ENCODE peak calls at places on chromosomes 11 and 22, in eight cellular contexts. One of them, this sample, is unnamed.

GRCh38 chr11:120184946-120185677 is 25.7 kb upstream of the OAF start:
- DNase-seq in stomach: peak; percentile 63
- DNase-seq in activated T-cell treated with anti-CD3 and anti-CD28 coated beads, Interleukin-2, amount 50 U/mL, for 48 hours: no peak
- DNase-seq in CD4-positive, CD25-positive, alpha-beta regulatory T cell: no peak
- DNase-seq in ELR: peak; percentile 25
- DNase-seq in stimulated activated CD8-positive, alpha-beta memory T cell treated with anti-CD3 and anti-CD28 coated beads, Interleukin-12 subunit alpha, Interleukin-12 subunit beta, amount 100 ng/mL, for 4 hours: no peak
- DNase-seq in activated CD8-positive, alpha-beta memory T cell treated with anti-CD3 and anti-CD28 coated beads, Interleukin-2, amount 50 U/mL, for 4 hours: no peak
- DNase-seq in activated CD4-positive, alpha-beta T cell treated with anti-CD3 and anti-CD28 coated beads, Interleukin-2, amount 50 U/mL, for 4 hours: no peak
- DNase-seq in this sample: peak; percentile 71

GRCh38 chr11:26330255-26330654 is 1.7 kb upstream of the ANO3 start:
- DNase-seq in activated CD4-positive, alpha-beta T cell treated with anti-CD3 and anti-CD28 coated beads, Interleukin-2, amount 50 U/mL, for 4 hours: no peak
- DNase-seq in ELR: no peak
- DNase-seq in activated CD8-positive, alpha-beta memory T cell treated with anti-CD3 and anti-CD28 coated beads, Interleukin-2, amount 50 U/mL, for 4 hours: no peak
- DNase-seq in CD4-positive, CD25-positive, alpha-beta regulatory T cell: no peak
- DNase-seq in stomach: no peak
- DNase-seq in activated T-cell treated with anti-CD3 and anti-CD28 coated beads, Interleukin-2, amount 50 U/mL, for 48 hours: no peak
- DNase-seq in stimulated activated CD8-positive, alpha-beta memory T cell treated with anti-CD3 and anti-CD28 coated beads, Interleukin-12 subunit alpha, Interleukin-12 subunit beta, amount 100 ng/mL, for 4 hours: no peak
- DNase-seq in this sample: no peak

GRCh38 chr22:23523746-23524145 is 56.3 kb downstream of the IGLL1 start:
- DNase-seq in activated CD4-positive, alpha-beta T cell treated with anti-CD3 and anti-CD28 coated beads, Interleukin-2, amount 50 U/mL, for 4 hours: no peak
- DNase-seq in activated T-cell treated with anti-CD3 and anti-CD28 coated beads, Interleukin-2, amount 50 U/mL, for 48 hours: no peak
- DNase-seq in stomach: no peak
- DNase-seq in CD4-positive, CD25-positive, alpha-beta regulatory T cell: no peak
- DNase-seq in activated CD8-positive, alpha-beta memory T cell treated with anti-CD3 and anti-CD28 coated beads, Interleukin-2, amount 50 U/mL, for 4 hours: no peak
- DNase-seq in ELR: no peak
- DNase-seq in stimulated activated CD8-positive, alpha-beta memory T cell treated with anti-CD3 and anti-CD28 coated beads, Interleukin-12 subunit alpha, Interleukin-12 subunit beta, amount 100 ng/mL, for 4 hours: no peak
- DNase-seq in this sample: no peak

GRCh38 chr11:6404341-6405038 is 14.2 kb downstream of the SMPD1 start:
- DNase-seq in stimulated activated CD8-positive, alpha-beta memory T cell treated with anti-CD3 and anti-CD28 coated beads, Interleukin-12 subunit alpha, Interleukin-12 subunit beta, amount 100 ng/mL, for 4 hours: no peak
- DNase-seq in stomach: no peak
- DNase-seq in ELR: peak; percentile 56
- DNase-seq in activated T-cell treated with anti-CD3 and anti-CD28 coated beads, Interleukin-2, amount 50 U/mL, for 48 hours: no peak
- DNase-seq in activated CD4-positive, alpha-beta T cell treated with anti-CD3 and anti-CD28 coated beads, Interleukin-2, amount 50 U/mL, for 4 hours: no peak
- DNase-seq in activated CD8-positive, alpha-beta memory T cell treated with anti-CD3 and anti-CD28 coated beads, Interleukin-2, amount 50 U/mL, for 4 hours: no peak
- DNase-seq in CD4-positive, CD25-positive, alpha-beta regulatory T cell: peak; percentile 43
- DNase-seq in this sample: no peak

GRCh38 chr22:41445171-41446056 is 1.2 kb downstream of the TOB2 start:
- DNase-seq in activated CD8-positive, alpha-beta memory T cell treated with anti-CD3 and anti-CD28 coated beads, Interleukin-2, amount 50 U/mL, for 4 hours: peak; percentile 16
- DNase-seq in activated T-cell treated with anti-CD3 and anti-CD28 coated beads, Interleukin-2, amount 50 U/mL, for 48 hours: peak; percentile 58
- DNase-seq in ELR: peak; percentile 30
- DNase-seq in activated CD4-positive, alpha-beta T cell treated with anti-CD3 and anti-CD28 coated beads, Interleukin-2, amount 50 U/mL, for 4 hours: peak; percentile 17
- DNase-seq in CD4-positive, CD25-positive, alpha-beta regulatory T cell: peak; percentile 56
- DNase-seq in stimulated activated CD8-positive, alpha-beta memory T cell treated with anti-CD3 and anti-CD28 coated beads, Interleukin-12 subunit alpha, Interleukin-12 subunit beta, amount 100 ng/mL, for 4 hours: peak; percentile 13
- DNase-seq in stomach: peak; percentile 32
- DNase-seq in this sample: no peak

GRCh38 chr11:28767574-28767973 is 659.4 kb downstream of the METTL15 start:
- DNase-seq in stomach: no peak
- DNase-seq in activated T-cell treated with anti-CD3 and anti-CD28 coated beads, Interleukin-2, amount 50 U/mL, for 48 hours: no peak
- DNase-seq in stimulated activated CD8-positive, alpha-beta memory T cell treated with anti-CD3 and anti-CD28 coated beads, Interleukin-12 subunit alpha, Interleukin-12 subunit beta, amount 100 ng/mL, for 4 hours: no peak
- DNase-seq in ELR: peak; percentile 78
- DNase-seq in activated CD4-positive, alpha-beta T cell treated with anti-CD3 and anti-CD28 coated beads, Interleukin-2, amount 50 U/mL, for 4 hours: no peak
- DNase-seq in activated CD8-positive, alpha-beta memory T cell treated with anti-CD3 and anti-CD28 coated beads, Interleukin-2, amount 50 U/mL, for 4 hours: no peak
- DNase-seq in CD4-positive, CD25-positive, alpha-beta regulatory T cell: no peak
- DNase-seq in this sample: no peak

GRCh38 chr11:69377029-69377952 is 83.3 kb downstream of the MYEOV start:
- DNase-seq in ELR: no peak
- DNase-seq in stimulated activated CD8-positive, alpha-beta memory T cell treated with anti-CD3 and anti-CD28 coated beads, Interleukin-12 subunit alpha, Interleukin-12 subunit beta, amount 100 ng/mL, for 4 hours: no peak
- DNase-seq in stomach: no peak
- DNase-seq in CD4-positive, CD25-positive, alpha-beta regulatory T cell: no peak
- DNase-seq in activated T-cell treated with anti-CD3 and anti-CD28 coated beads, Interleukin-2, amount 50 U/mL, for 48 hours: no peak
- DNase-seq in activated CD8-positive, alpha-beta memory T cell treated with anti-CD3 and anti-CD28 coated beads, Interleukin-2, amount 50 U/mL, for 4 hours: peak; percentile 11
- DNase-seq in activated CD4-positive, alpha-beta T cell treated with anti-CD3 and anti-CD28 coated beads, Interleukin-2, amount 50 U/mL, for 4 hours: no peak
- DNase-seq in this sample: no peak

GRCh38 chr11:34439521-34440258 is 956 bp downstream of the CAT start:
- DNase-seq in activated T-cell treated with anti-CD3 and anti-CD28 coated beads, Interleukin-2, amount 50 U/mL, for 48 hours: no peak
- DNase-seq in CD4-positive, CD25-positive, alpha-beta regulatory T cell: no peak
- DNase-seq in ELR: no peak
- DNase-seq in activated CD8-positive, alpha-beta memory T cell treated with anti-CD3 and anti-CD28 coated beads, Interleukin-2, amount 50 U/mL, for 4 hours: no peak
- DNase-seq in activated CD4-positive, alpha-beta T cell treated with anti-CD3 and anti-CD28 coated beads, Interleukin-2, amount 50 U/mL, for 4 hours: no peak
- DNase-seq in stimulated activated CD8-positive, alpha-beta memory T cell treated with anti-CD3 and anti-CD28 coated beads, Interleukin-12 subunit alpha, Interleukin-12 subunit beta, amount 100 ng/mL, for 4 hours: no peak
- DNase-seq in stomach: no peak
- DNase-seq in this sample: no peak

GRCh38 chr11:46308632-46309419 is 31.4 kb downstream of the CREB3L1 start:
- DNase-seq in activated CD8-positive, alpha-beta memory T cell treated with anti-CD3 and anti-CD28 coated beads, Interleukin-2, amount 50 U/mL, for 4 hours: peak; percentile 70
- DNase-seq in ELR: peak; percentile 81
- DNase-seq in CD4-positive, CD25-positive, alpha-beta regulatory T cell: peak; percentile 41
- DNase-seq in stimulated activated CD8-positive, alpha-beta memory T cell treated with anti-CD3 and anti-CD28 coated beads, Interleukin-12 subunit alpha, Interleukin-12 subunit beta, amount 100 ng/mL, for 4 hours: peak; percentile 35
- DNase-seq in activated CD4-positive, alpha-beta T cell treated with anti-CD3 and anti-CD28 coated beads, Interleukin-2, amount 50 U/mL, for 4 hours: peak; percentile 63
- DNase-seq in activated T-cell treated with anti-CD3 and anti-CD28 coated beads, Interleukin-2, amount 50 U/mL, for 48 hours: peak; percentile 82
- DNase-seq in stomach: peak; percentile 79
- DNase-seq in this sample: peak; percentile 92

GRCh38 chr22:19085233-19086043 is 36.8 kb downstream of the DGCR2 start:
- DNase-seq in activated CD8-positive, alpha-beta memory T cell treated with anti-CD3 and anti-CD28 coated beads, Interleukin-2, amount 50 U/mL, for 4 hours: no peak
- DNase-seq in stomach: no peak
- DNase-seq in CD4-positive, CD25-positive, alpha-beta regulatory T cell: no peak
- DNase-seq in activated T-cell treated with anti-CD3 and anti-CD28 coated beads, Interleukin-2, amount 50 U/mL, for 48 hours: no peak
- DNase-seq in ELR: peak; percentile 52
- DNase-seq in stimulated activated CD8-positive, alpha-beta memory T cell treated with anti-CD3 and anti-CD28 coated beads, Interleukin-12 subunit alpha, Interleukin-12 subunit beta, amount 100 ng/mL, for 4 hours: no peak
- DNase-seq in activated CD4-positive, alpha-beta T cell treated with anti-CD3 and anti-CD28 coated beads, Interleukin-2, amount 50 U/mL, for 4 hours: no peak
- DNase-seq in this sample: no peak

GRCh38 chr22:17501679-17502285 is 61.5 kb upstream of the SLC25A18 start:
- DNase-seq in activated CD8-positive, alpha-beta memory T cell treated with anti-CD3 and anti-CD28 coated beads, Interleukin-2, amount 50 U/mL, for 4 hours: no peak
- DNase-seq in activated CD4-positive, alpha-beta T cell treated with anti-CD3 and anti-CD28 coated beads, Interleukin-2, amount 50 U/mL, for 4 hours: peak; percentile 3
- DNase-seq in activated T-cell treated with anti-CD3 and anti-CD28 coated beads, Interleukin-2, amount 50 U/mL, for 48 hours: no peak
- DNase-seq in stomach: no peak
- DNase-seq in CD4-positive, CD25-positive, alpha-beta regulatory T cell: peak; percentile 67
- DNase-seq in stimulated activated CD8-positive, alpha-beta memory T cell treated with anti-CD3 and anti-CD28 coated beads, Interleukin-12 subunit alpha, Interleukin-12 subunit beta, amount 100 ng/mL, for 4 hours: no peak
- DNase-seq in ELR: peak; percentile 70
- DNase-seq in this sample: no peak

GRCh38 chr11:47005441-47005840 is 68.9 kb downstream of the CSTPP1 start:
- DNase-seq in stomach: no peak
- DNase-seq in activated T-cell treated with anti-CD3 and anti-CD28 coated beads, Interleukin-2, amount 50 U/mL, for 48 hours: no peak
- DNase-seq in ELR: no peak
- DNase-seq in activated CD4-positive, alpha-beta T cell treated with anti-CD3 and anti-CD28 coated beads, Interleukin-2, amount 50 U/mL, for 4 hours: no peak
- DNase-seq in stimulated activated CD8-positive, alpha-beta memory T cell treated with anti-CD3 and anti-CD28 coated beads, Interleukin-12 subunit alpha, Interleukin-12 subunit beta, amount 100 ng/mL, for 4 hours: no peak
- DNase-seq in activated CD8-positive, alpha-beta memory T cell treated with anti-CD3 and anti-CD28 coated beads, Interleukin-2, amount 50 U/mL, for 4 hours: no peak
- DNase-seq in CD4-positive, CD25-positive, alpha-beta regulatory T cell: no peak
- DNase-seq in this sample: no peak

GRCh38 chr11:28835790-28836189 is 727.6 kb downstream of the METTL15 start:
- DNase-seq in CD4-positive, CD25-positive, alpha-beta regulatory T cell: no peak
- DNase-seq in activated CD4-positive, alpha-beta T cell treated with anti-CD3 and anti-CD28 coated beads, Interleukin-2, amount 50 U/mL, for 4 hours: no peak
- DNase-seq in activated T-cell treated with anti-CD3 and anti-CD28 coated beads, Interleukin-2, amount 50 U/mL, for 48 hours: no peak
- DNase-seq in ELR: peak; percentile 76
- DNase-seq in stimulated activated CD8-positive, alpha-beta memory T cell treated with anti-CD3 and anti-CD28 coated beads, Interleukin-12 subunit alpha, Interleukin-12 subunit beta, amount 100 ng/mL, for 4 hours: no peak
- DNase-seq in activated CD8-positive, alpha-beta memory T cell treated with anti-CD3 and anti-CD28 coated beads, Interleukin-2, amount 50 U/mL, for 4 hours: no peak
- DNase-seq in stomach: no peak
- DNase-seq in this sample: no peak

GRCh38 chr11:120215634-120216033 is 4.8 kb downstream of the OAF start:
- DNase-seq in activated CD8-positive, alpha-beta memory T cell treated with anti-CD3 and anti-CD28 coated beads, Interleukin-2, amount 50 U/mL, for 4 hours: no peak
- DNase-seq in activated CD4-positive, alpha-beta T cell treated with anti-CD3 and anti-CD28 coated beads, Interleukin-2, amount 50 U/mL, for 4 hours: no peak
- DNase-seq in CD4-positive, CD25-positive, alpha-beta regulatory T cell: no peak
- DNase-seq in activated T-cell treated with anti-CD3 and anti-CD28 coated beads, Interleukin-2, amount 50 U/mL, for 48 hours: no peak
- DNase-seq in stimulated activated CD8-positive, alpha-beta memory T cell treated with anti-CD3 and anti-CD28 coated beads, Interleukin-12 subunit alpha, Interleukin-12 subunit beta, amount 100 ng/mL, for 4 hours: no peak
- DNase-seq in stomach: peak; percentile 43
- DNase-seq in ELR: peak; percentile 83
- DNase-seq in this sample: peak; percentile 78

GRCh38 chr11:33997473-33998347 is 53.8 kb upstream of the CAPRIN1 start:
- DNase-seq in ELR: peak; percentile 33
- DNase-seq in activated CD8-positive, alpha-beta memory T cell treated with anti-CD3 and anti-CD28 coated beads, Interleukin-2, amount 50 U/mL, for 4 hours: no peak
- DNase-seq in stomach: no peak
- DNase-seq in CD4-positive, CD25-positive, alpha-beta regulatory T cell: no peak
- DNase-seq in activated T-cell treated with anti-CD3 and anti-CD28 coated beads, Interleukin-2, amount 50 U/mL, for 48 hours: no peak
- DNase-seq in activated CD4-positive, alpha-beta T cell treated with anti-CD3 and anti-CD28 coated beads, Interleukin-2, amount 50 U/mL, for 4 hours: no peak
- DNase-seq in stimulated activated CD8-positive, alpha-beta memory T cell treated with anti-CD3 and anti-CD28 coated beads, Interleukin-12 subunit alpha, Interleukin-12 subunit beta, amount 100 ng/mL, for 4 hours: no peak
- DNase-seq in this sample: peak; percentile 83

GRCh38 chr11:129190087-129190486 is 2.0 kb downstream of the ARHGAP32 start:
- DNase-seq in activated CD4-positive, alpha-beta T cell treated with anti-CD3 and anti-CD28 coated beads, Interleukin-2, amount 50 U/mL, for 4 hours: no peak
- DNase-seq in activated CD8-positive, alpha-beta memory T cell treated with anti-CD3 and anti-CD28 coated beads, Interleukin-2, amount 50 U/mL, for 4 hours: no peak
- DNase-seq in stimulated activated CD8-positive, alpha-beta memory T cell treated with anti-CD3 and anti-CD28 coated beads, Interleukin-12 subunit alpha, Interleukin-12 subunit beta, amount 100 ng/mL, for 4 hours: no peak
- DNase-seq in CD4-positive, CD25-positive, alpha-beta regulatory T cell: no peak
- DNase-seq in ELR: no peak
- DNase-seq in stomach: peak; percentile 29
- DNase-seq in activated T-cell treated with anti-CD3 and anti-CD28 coated beads, Interleukin-2, amount 50 U/mL, for 48 hours: no peak
- DNase-seq in this sample: no peak

GRCh38 chr11:2881076-2881973 is 4.2 kb downstream of the CDKN1C start:
- DNase-seq in stomach: no peak
- DNase-seq in activated CD4-positive, alpha-beta T cell treated with anti-CD3 and anti-CD28 coated beads, Interleukin-2, amount 50 U/mL, for 4 hours: no peak
- DNase-seq in activated T-cell treated with anti-CD3 and anti-CD28 coated beads, Interleukin-2, amount 50 U/mL, for 48 hours: no peak
- DNase-seq in stimulated activated CD8-positive, alpha-beta memory T cell treated with anti-CD3 and anti-CD28 coated beads, Interleukin-12 subunit alpha, Interleukin-12 subunit beta, amount 100 ng/mL, for 4 hours: no peak
- DNase-seq in CD4-positive, CD25-positive, alpha-beta regulatory T cell: no peak
- DNase-seq in ELR: no peak
- DNase-seq in activated CD8-positive, alpha-beta memory T cell treated with anti-CD3 and anti-CD28 coated beads, Interleukin-2, amount 50 U/mL, for 4 hours: no peak
- DNase-seq in this sample: no peak

GRCh38 chr22:47621253-47621652 is 858.8 kb downstream of the TBC1D22A start:
- DNase-seq in stomach: no peak
- DNase-seq in stimulated activated CD8-positive, alpha-beta memory T cell treated with anti-CD3 and anti-CD28 coated beads, Interleukin-12 subunit alpha, Interleukin-12 subunit beta, amount 100 ng/mL, for 4 hours: no peak
- DNase-seq in activated CD4-positive, alpha-beta T cell treated with anti-CD3 and anti-CD28 coated beads, Interleukin-2, amount 50 U/mL, for 4 hours: no peak
- DNase-seq in CD4-positive, CD25-positive, alpha-beta regulatory T cell: no peak
- DNase-seq in activated T-cell treated with anti-CD3 and anti-CD28 coated beads, Interleukin-2, amount 50 U/mL, for 48 hours: no peak
- DNase-seq in activated CD8-positive, alpha-beta memory T cell treated with anti-CD3 and anti-CD28 coated beads, Interleukin-2, amount 50 U/mL, for 4 hours: no peak
- DNase-seq in ELR: no peak
- DNase-seq in this sample: no peak

GRCh38 chr11:64037027-64037633 is 1.4 kb downstream of the FLRT1 start:
- DNase-seq in activated CD4-positive, alpha-beta T cell treated with anti-CD3 and anti-CD28 coated beads, Interleukin-2, amount 50 U/mL, for 4 hours: no peak
- DNase-seq in activated T-cell treated with anti-CD3 and anti-CD28 coated beads, Interleukin-2, amount 50 U/mL, for 48 hours: peak; percentile 30
- DNase-seq in stomach: no peak
- DNase-seq in stimulated activated CD8-positive, alpha-beta memory T cell treated with anti-CD3 and anti-CD28 coated beads, Interleukin-12 subunit alpha, Interleukin-12 subunit beta, amount 100 ng/mL, for 4 hours: no peak
- DNase-seq in ELR: no peak
- DNase-seq in CD4-positive, CD25-positive, alpha-beta regulatory T cell: no peak
- DNase-seq in activated CD8-positive, alpha-beta memory T cell treated with anti-CD3 and anti-CD28 coated beads, Interleukin-2, amount 50 U/mL, for 4 hours: no peak
- DNase-seq in this sample: no peak

GRCh38 chr11:134418119-134418840 is 6.2 kb upstream of the B3GAT1 start:
- DNase-seq in activated CD4-positive, alpha-beta T cell treated with anti-CD3 and anti-CD28 coated beads, Interleukin-2, amount 50 U/mL, for 4 hours: no peak
- DNase-seq in CD4-positive, CD25-positive, alpha-beta regulatory T cell: no peak
- DNase-seq in stomach: no peak
- DNase-seq in activated T-cell treated with anti-CD3 and anti-CD28 coated beads, Interleukin-2, amount 50 U/mL, for 48 hours: no peak
- DNase-seq in stimulated activated CD8-positive, alpha-beta memory T cell treated with anti-CD3 and anti-CD28 coated beads, Interleukin-12 subunit alpha, Interleukin-12 subunit beta, amount 100 ng/mL, for 4 hours: no peak
- DNase-seq in activated CD8-positive, alpha-beta memory T cell treated with anti-CD3 and anti-CD28 coated beads, Interleukin-2, amount 50 U/mL, for 4 hours: no peak
- DNase-seq in ELR: peak; percentile 4
- DNase-seq in this sample: peak; percentile 67

GRCh38 chr22:31022516-31022915 is 53.5 kb downstream of the TUG1 start:
- DNase-seq in stimulated activated CD8-positive, alpha-beta memory T cell treated with anti-CD3 and anti-CD28 coated beads, Interleukin-12 subunit alpha, Interleukin-12 subunit beta, amount 100 ng/mL, for 4 hours: no peak
- DNase-seq in activated T-cell treated with anti-CD3 and anti-CD28 coated beads, Interleukin-2, amount 50 U/mL, for 48 hours: no peak
- DNase-seq in activated CD4-positive, alpha-beta T cell treated with anti-CD3 and anti-CD28 coated beads, Interleukin-2, amount 50 U/mL, for 4 hours: no peak
- DNase-seq in ELR: no peak
- DNase-seq in stomach: no peak
- DNase-seq in activated CD8-positive, alpha-beta memory T cell treated with anti-CD3 and anti-CD28 coated beads, Interleukin-2, amount 50 U/mL, for 4 hours: no peak
- DNase-seq in CD4-positive, CD25-positive, alpha-beta regulatory T cell: no peak
- DNase-seq in this sample: no peak

GRCh38 chr11:105229257-105229656 is 89.7 kb upstream of the CARD18 start:
- DNase-seq in activated T-cell treated with anti-CD3 and anti-CD28 coated beads, Interleukin-2, amount 50 U/mL, for 48 hours: no peak
- DNase-seq in stomach: no peak
- DNase-seq in stimulated activated CD8-positive, alpha-beta memory T cell treated with anti-CD3 and anti-CD28 coated beads, Interleukin-12 subunit alpha, Interleukin-12 subunit beta, amount 100 ng/mL, for 4 hours: no peak
- DNase-seq in CD4-positive, CD25-positive, alpha-beta regulatory T cell: no peak
- DNase-seq in activated CD4-positive, alpha-beta T cell treated with anti-CD3 and anti-CD28 coated beads, Interleukin-2, amount 50 U/mL, for 4 hours: no peak
- DNase-seq in ELR: no peak
- DNase-seq in activated CD8-positive, alpha-beta memory T cell treated with anti-CD3 and anti-CD28 coated beads, Interleukin-2, amount 50 U/mL, for 4 hours: no peak
- DNase-seq in this sample: no peak

GRCh38 chr22:48753381-48753730 is 1074.3 kb downstream of the BRD1 start:
- DNase-seq in activated CD8-positive, alpha-beta memory T cell treated with anti-CD3 and anti-CD28 coated beads, Interleukin-2, amount 50 U/mL, for 4 hours: no peak
- DNase-seq in stomach: peak; percentile 5
- DNase-seq in activated CD4-positive, alpha-beta T cell treated with anti-CD3 and anti-CD28 coated beads, Interleukin-2, amount 50 U/mL, for 4 hours: no peak
- DNase-seq in CD4-positive, CD25-positive, alpha-beta regulatory T cell: no peak
- DNase-seq in stimulated activated CD8-positive, alpha-beta memory T cell treated with anti-CD3 and anti-CD28 coated beads, Interleukin-12 subunit alpha, Interleukin-12 subunit beta, amount 100 ng/mL, for 4 hours: no peak
- DNase-seq in ELR: no peak
- DNase-seq in activated T-cell treated with anti-CD3 and anti-CD28 coated beads, Interleukin-2, amount 50 U/mL, for 48 hours: no peak
- DNase-seq in this sample: peak; percentile 28

GRCh38 chr11:113521737-113522517 is 46.7 kb upstream of the DRD2 start:
- DNase-seq in activated T-cell treated with anti-CD3 and anti-CD28 coated beads, Interleukin-2, amount 50 U/mL, for 48 hours: no peak
- DNase-seq in CD4-positive, CD25-positive, alpha-beta regulatory T cell: no peak
- DNase-seq in ELR: peak; percentile 10
- DNase-seq in activated CD4-positive, alpha-beta T cell treated with anti-CD3 and anti-CD28 coated beads, Interleukin-2, amount 50 U/mL, for 4 hours: no peak
- DNase-seq in stimulated activated CD8-positive, alpha-beta memory T cell treated with anti-CD3 and anti-CD28 coated beads, Interleukin-12 subunit alpha, Interleukin-12 subunit beta, amount 100 ng/mL, for 4 hours: no peak
- DNase-seq in stomach: no peak
- DNase-seq in activated CD8-positive, alpha-beta memory T cell treated with anti-CD3 and anti-CD28 coated beads, Interleukin-2, amount 50 U/mL, for 4 hours: no peak
- DNase-seq in this sample: no peak

GRCh38 chr11:35618497-35619029 is 303 bp downstream of the FJX1 start:
- DNase-seq in activated T-cell treated with anti-CD3 and anti-CD28 coated beads, Interleukin-2, amount 50 U/mL, for 48 hours: no peak
- DNase-seq in CD4-positive, CD25-positive, alpha-beta regulatory T cell: no peak
- DNase-seq in stimulated activated CD8-positive, alpha-beta memory T cell treated with anti-CD3 and anti-CD28 coated beads, Interleukin-12 subunit alpha, Interleukin-12 subunit beta, amount 100 ng/mL, for 4 hours: no peak
- DNase-seq in activated CD8-positive, alpha-beta memory T cell treated with anti-CD3 and anti-CD28 coated beads, Interleukin-2, amount 50 U/mL, for 4 hours: no peak
- DNase-seq in stomach: no peak
- DNase-seq in ELR: peak; percentile 63
- DNase-seq in activated CD4-positive, alpha-beta T cell treated with anti-CD3 and anti-CD28 coated beads, Interleukin-2, amount 50 U/mL, for 4 hours: no peak
- DNase-seq in this sample: peak; percentile 78

GRCh38 chr11:132576706-132577105 is 955.6 kb downstream of the OPCML start:
- DNase-seq in CD4-positive, CD25-positive, alpha-beta regulatory T cell: no peak
- DNase-seq in stimulated activated CD8-positive, alpha-beta memory T cell treated with anti-CD3 and anti-CD28 coated beads, Interleukin-12 subunit alpha, Interleukin-12 subunit beta, amount 100 ng/mL, for 4 hours: no peak
- DNase-seq in stomach: peak; percentile 29
- DNase-seq in activated T-cell treated with anti-CD3 and anti-CD28 coated beads, Interleukin-2, amount 50 U/mL, for 48 hours: no peak
- DNase-seq in ELR: peak; percentile 94
- DNase-seq in activated CD8-positive, alpha-beta memory T cell treated with anti-CD3 and anti-CD28 coated beads, Interleukin-2, amount 50 U/mL, for 4 hours: no peak
- DNase-seq in activated CD4-positive, alpha-beta T cell treated with anti-CD3 and anti-CD28 coated beads, Interleukin-2, amount 50 U/mL, for 4 hours: no peak
- DNase-seq in this sample: peak; percentile 98

GRCh38 chr11:65395961-65396530 is 9.6 kb downstream of the FRMD8 start:
- DNase-seq in stimulated activated CD8-positive, alpha-beta memory T cell treated with anti-CD3 and anti-CD28 coated beads, Interleukin-12 subunit alpha, Interleukin-12 subunit beta, amount 100 ng/mL, for 4 hours: no peak
- DNase-seq in ELR: no peak
- DNase-seq in activated CD8-positive, alpha-beta memory T cell treated with anti-CD3 and anti-CD28 coated beads, Interleukin-2, amount 50 U/mL, for 4 hours: no peak
- DNase-seq in activated CD4-positive, alpha-beta T cell treated with anti-CD3 and anti-CD28 coated beads, Interleukin-2, amount 50 U/mL, for 4 hours: no peak
- DNase-seq in CD4-positive, CD25-positive, alpha-beta regulatory T cell: no peak
- DNase-seq in activated T-cell treated with anti-CD3 and anti-CD28 coated beads, Interleukin-2, amount 50 U/mL, for 48 hours: no peak
- DNase-seq in stomach: no peak
- DNase-seq in this sample: no peak

GRCh38 chr11:72574534-72575460 is 99.4 kb downstream of the PDE2A start:
- DNase-seq in activated T-cell treated with anti-CD3 and anti-CD28 coated beads, Interleukin-2, amount 50 U/mL, for 48 hours: no peak
- DNase-seq in stimulated activated CD8-positive, alpha-beta memory T cell treated with anti-CD3 and anti-CD28 coated beads, Interleukin-12 subunit alpha, Interleukin-12 subunit beta, amount 100 ng/mL, for 4 hours: no peak
- DNase-seq in activated CD4-positive, alpha-beta T cell treated with anti-CD3 and anti-CD28 coated beads, Interleukin-2, amount 50 U/mL, for 4 hours: no peak
- DNase-seq in stomach: no peak
- DNase-seq in activated CD8-positive, alpha-beta memory T cell treated with anti-CD3 and anti-CD28 coated beads, Interleukin-2, amount 50 U/mL, for 4 hours: no peak
- DNase-seq in ELR: no peak
- DNase-seq in CD4-positive, CD25-positive, alpha-beta regulatory T cell: no peak
- DNase-seq in this sample: peak; percentile 49

GRCh38 chr22:44615146-44615545 is 86.9 kb upstream of the PRR5 start:
- DNase-seq in activated CD8-positive, alpha-beta memory T cell treated with anti-CD3 and anti-CD28 coated beads, Interleukin-2, amount 50 U/mL, for 4 hours: no peak
- DNase-seq in stomach: no peak
- DNase-seq in CD4-positive, CD25-positive, alpha-beta regulatory T cell: no peak
- DNase-seq in activated T-cell treated with anti-CD3 and anti-CD28 coated beads, Interleukin-2, amount 50 U/mL, for 48 hours: no peak
- DNase-seq in stimulated activated CD8-positive, alpha-beta memory T cell treated with anti-CD3 and anti-CD28 coated beads, Interleukin-12 subunit alpha, Interleukin-12 subunit beta, amount 100 ng/mL, for 4 hours: no peak
- DNase-seq in activated CD4-positive, alpha-beta T cell treated with anti-CD3 and anti-CD28 coated beads, Interleukin-2, amount 50 U/mL, for 4 hours: no peak
- DNase-seq in ELR: no peak
- DNase-seq in this sample: no peak

GRCh38 chr22:19887251-19887985 is 32.7 kb upstream of the GNB1L start:
- DNase-seq in stimulated activated CD8-positive, alpha-beta memory T cell treated with anti-CD3 and anti-CD28 coated beads, Interleukin-12 subunit alpha, Interleukin-12 subunit beta, amount 100 ng/mL, for 4 hours: no peak
- DNase-seq in ELR: no peak
- DNase-seq in activated T-cell treated with anti-CD3 and anti-CD28 coated beads, Interleukin-2, amount 50 U/mL, for 48 hours: no peak
- DNase-seq in stomach: no peak
- DNase-seq in activated CD8-positive, alpha-beta memory T cell treated with anti-CD3 and anti-CD28 coated beads, Interleukin-2, amount 50 U/mL, for 4 hours: peak; percentile 18
- DNase-seq in activated CD4-positive, alpha-beta T cell treated with anti-CD3 and anti-CD28 coated beads, Interleukin-2, amount 50 U/mL, for 4 hours: no peak
- DNase-seq in CD4-positive, CD25-positive, alpha-beta regulatory T cell: no peak
- DNase-seq in this sample: no peak

GRCh38 chr11:73969991-73970800 is 12.4 kb downstream of the UCP2 start:
- DNase-seq in stomach: no peak
- DNase-seq in CD4-positive, CD25-positive, alpha-beta regulatory T cell: no peak
- DNase-seq in stimulated activated CD8-positive, alpha-beta memory T cell treated with anti-CD3 and anti-CD28 coated beads, Interleukin-12 subunit alpha, Interleukin-12 subunit beta, amount 100 ng/mL, for 4 hours: no peak
- DNase-seq in activated CD8-positive, alpha-beta memory T cell treated with anti-CD3 and anti-CD28 coated beads, Interleukin-2, amount 50 U/mL, for 4 hours: no peak
- DNase-seq in activated CD4-positive, alpha-beta T cell treated with anti-CD3 and anti-CD28 coated beads, Interleukin-2, amount 50 U/mL, for 4 hours: no peak
- DNase-seq in activated T-cell treated with anti-CD3 and anti-CD28 coated beads, Interleukin-2, amount 50 U/mL, for 48 hours: peak; percentile 49
- DNase-seq in ELR: no peak
- DNase-seq in this sample: peak; percentile 48

This sample was measured in islet precursor cell.